ENCODE peak calls at places on chromosomes 11 and 22, in nine cellular contexts. M is PC-9, R is cardiac fibroblast, A is right cardiac atrium, Y is upper lobe of left lung, T is HCT116, F is cardiac muscle cell, L is choroid plexus epithelial cell, E is astrocyte of the cerebellum. P is an unnamed sample.

GRCh38 chr22:38982008-38982927 is at the start of gene APOBEC3B:
- DNase-seq in L (no peak), A (peak; percentile 84), Y (no peak), R (peak; percentile 94), M (peak; percentile 99), E (peak; percentile 66), T (peak; percentile 81), F (peak; percentile 73), P (peak; percentile 90)

GRCh38 chr11:73186886-73187285 is 31.2 kb upstream of the P2RY2 start:
- DNase-seq in R (no peak), A (no peak), Y (no peak), L (no peak), E (no peak), F (no peak), T (no peak), M (no peak), P (no peak)

GRCh38 chr11:30852091-30852490 is 265.9 kb upstream of the MPPED2 start:
- DNase-seq in E (no peak), F (no peak), A (no peak), T (no peak), M (no peak), Y (no peak), R (no peak), L (no peak), P (no peak)

GRCh38 chr11:83092488-83093384 is 21.0 kb upstream of the RAB30 start:
- DNase-seq in T (peak; percentile 51), E (no peak), L (peak; percentile 5), F (no peak), A (no peak), M (peak; percentile 94), R (peak; percentile 14), Y (no peak), P (no peak)

GRCh38 chr22:41273128-41273527 is 12.9 kb downstream of the RANGAP1 start:
- DNase-seq in F (no peak), E (no peak), L (no peak), T (no peak), Y (no peak), M (peak; percentile 12), A (no peak), R (no peak), P (no peak)

GRCh38 chr11:126129681-126130671 is 67.3 kb upstream of the CDON start:
- DNase-seq in M (no peak), A (no peak), L (no peak), F (peak; percentile 58), R (no peak), T (no peak), E (no peak), Y (no peak), P (no peak)

GRCh38 chr11:117197516-117198456 is 1.4 kb upstream of the TAGLN start:
- DNase-seq in Y (peak; percentile 58), L (peak; percentile 50), R (peak; percentile 57), F (peak; percentile 60), M (no peak), A (peak; percentile 63), T (no peak), E (no peak), P (no peak)

GRCh38 chr11:104522650-104523049 is 358.7 kb upstream of the PDGFD start:
- DNase-seq in M (no peak), A (no peak), R (peak; percentile 3), F (no peak), Y (no peak), T (no peak), E (no peak), L (peak; percentile 70), P (no peak)

GRCh38 chr11:19953909-19954308 is 206.4 kb downstream of the DBX1 start:
- DNase-seq in E (peak; percentile 92), T (peak; percentile 24), L (peak; percentile 94), R (peak; percentile 87), M (peak; percentile 52), F (peak; percentile 75), Y (no peak), A (no peak), P (no peak)

GRCh38 chr11:107591098-107591445 is at the start of gene ELMOD1:
- DNase-seq in A (peak; percentile 61), L (peak; percentile 12), R (peak; percentile 17), Y (peak; percentile 91), F (peak; percentile 80), M (no peak), T (no peak), E (no peak), P (no peak)

GRCh38 chr22:43983808-43984207 is 28.6 kb downstream of the SAMM50 start:
- DNase-seq in L (no peak), T (no peak), Y (no peak), A (no peak), E (no peak), R (no peak), M (peak; percentile 6), F (no peak), P (peak; percentile 30)

GRCh38 chr11:117313828-117314768 is 2.0 kb downstream of the BACE1 start:
- DNase-seq in A (no peak), L (no peak), T (no peak), R (no peak), M (peak; percentile 49), F (no peak), Y (no peak), E (no peak), P (no peak)

GRCh38 chr11:130653838-130654601 is 205.6 kb downstream of the ADAMTS15 start:
- DNase-seq in A (peak; percentile 90), F (peak; percentile 58), M (no peak), R (peak; percentile 46), L (peak; percentile 59), Y (no peak), E (peak; percentile 37), T (no peak), P (peak; percentile 87)

DNA sequence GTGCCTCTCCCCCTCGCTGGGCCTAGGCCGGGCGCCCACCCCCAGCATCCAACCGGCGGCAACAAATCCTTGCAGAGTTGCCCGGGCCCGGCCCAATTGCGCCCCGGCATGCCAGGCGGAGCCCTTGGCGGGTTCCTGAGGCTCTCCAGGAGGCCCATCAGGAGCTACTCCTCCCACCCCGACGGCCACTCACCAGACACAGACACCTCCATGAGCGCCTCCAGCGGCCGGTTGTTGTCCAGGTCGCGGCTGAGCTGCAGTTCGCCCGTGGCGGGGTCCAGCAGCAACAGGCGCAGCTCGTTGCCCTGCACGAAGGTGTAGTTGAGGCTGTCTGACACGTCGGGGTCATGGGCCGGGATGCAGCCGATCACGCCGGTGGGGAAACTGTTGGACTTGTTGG is 4.0 kb downstream of the CELSR1 start:
- DNase-seq in E (no peak), L (no peak), A (no peak), F (no peak), T (no peak), R (no peak), M (peak; percentile 74), Y (peak; percentile 87), P (no peak)
- H3K4me3 ChIP-seq in E (no peak overlapping the region), L (no peak overlapping the region), A (no peak overlapping the region), F (no peak overlapping the region), T (no peak overlapping the region), R (no peak overlapping the region), M (peak overlapping the region; percentile 49), Y (peak overlapping the region; percentile 33), P (peak overlapping the region; percentile 24)

GRCh38 chr22:35551549-35552177 is 11.0 kb downstream of the RASD2 start:
- DNase-seq in E (no peak), L (no peak), A (no peak), R (no peak), Y (peak; percentile 83), T (no peak), M (no peak), F (no peak), P (no peak)

GRCh38 chr22:35548762-35549106 is 8.1 kb downstream of the RASD2 start:
- DNase-seq in L (no peak), A (no peak), Y (no peak), F (no peak), E (no peak), R (no peak), M (no peak), T (no peak), P (no peak)

GRCh38 chr22:35546886-35547285 is 6.3 kb downstream of the RASD2 start:
- DNase-seq in R (no peak), F (no peak), A (no peak), M (no peak), Y (peak; percentile 61), E (no peak), L (no peak), T (no peak), P (no peak)

GRCh38 chr22:35547993-35548761 is 7.5 kb downstream of the RASD2 start:
- DNase-seq in L (peak; percentile 20), F (no peak), E (no peak), M (no peak), Y (no peak), R (no peak), T (no peak), A (no peak), P (no peak)

DNA sequence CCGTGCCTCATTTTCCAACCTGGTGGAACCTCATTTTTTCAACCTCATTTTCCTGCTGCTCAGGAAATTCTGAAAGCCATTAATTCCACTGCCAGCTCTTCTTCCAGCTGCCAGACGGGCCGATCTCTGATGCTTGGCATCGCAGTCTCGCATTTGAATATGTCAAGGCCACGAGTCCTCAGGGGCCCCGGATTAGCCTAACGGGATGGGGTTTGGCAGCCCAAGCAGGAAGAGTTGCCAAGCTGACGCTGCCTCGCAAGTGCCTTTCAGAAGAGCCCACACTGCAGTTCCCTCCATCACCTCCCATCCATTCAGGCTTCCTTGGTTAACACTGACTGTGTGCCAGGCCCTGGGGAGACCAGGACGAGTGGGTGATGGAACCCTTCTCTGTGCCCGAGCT is 8.7 kb downstream of the RASD2 start:
- DNase-seq in L (no peak), A (peak; percentile 68), Y (no peak), R (no peak), E (no peak), T (no peak), F (no peak), M (no peak), P (no peak)
- H3K4me3 ChIP-seq in L (no peak overlapping the region), A (no peak overlapping the region), Y (no peak overlapping the region), R (no peak overlapping the region), E (no peak overlapping the region), T (no peak overlapping the region), F (no peak overlapping the region), M (no peak overlapping the region), P (no peak overlapping the region)

GRCh38 chr11:914204-914603 is 3.6 kb upstream of the CHID1 start:
- DNase-seq in T (no peak), E (no peak), F (no peak), R (no peak), A (no peak), M (no peak), Y (no peak), L (no peak), P (no peak)
- H3K4me3 ChIP-seq in T (no peak overlapping the region), E (no peak overlapping the region), F (no peak overlapping the region), R (no peak overlapping the region), A (no peak overlapping the region), M (no peak overlapping the region), Y (no peak overlapping the region), L (no peak overlapping the region), P (peak overlapping the region; percentile 12)

GRCh38 chr11:41497974-41498373 is 38.5 kb upstream of the LRRC4C start:
- DNase-seq in Y (no peak), F (no peak), M (no peak), E (peak; percentile 35), R (peak; percentile 44), T (no peak), A (no peak), L (peak; percentile 3), P (no peak)

GRCh38 chr11:41499429-41499828 is 40.0 kb upstream of the LRRC4C start:
- DNase-seq in F (no peak), L (no peak), R (no peak), T (no peak), M (no peak), A (no peak), E (no peak), Y (no peak), P (no peak)

GRCh38 chr11:41494716-41495115 is 35.3 kb upstream of the LRRC4C start:
- DNase-seq in E (no peak), L (no peak), R (no peak), F (no peak), T (no peak), M (no peak), A (no peak), Y (no peak), P (no peak)

GRCh38 chr11:41498726-41499125 is 39.3 kb upstream of the LRRC4C start:
- DNase-seq in E (no peak), M (no peak), A (no peak), R (peak; percentile 47), F (peak; percentile 4), L (peak; percentile 17), T (no peak), Y (no peak), P (no peak)
- H3K4me3 ChIP-seq in E (no peak overlapping the region), M (no peak overlapping the region), A (no peak overlapping the region), R (no peak overlapping the region), F (no peak overlapping the region), L (no peak overlapping the region), T (no peak overlapping the region), Y (no peak overlapping the region), P (no peak overlapping the region)

P was measured in suprapubic skin.